ENCODE peak calls at places on chromosome 7, in four cellular contexts. One of them, this sample, is unnamed.

GRCh38 chr7:121505021-121505420 is 108.9 kb upstream of the FAM3C start:
- DNase-seq in IMR-90: peak
- DNase-seq in A549: no peak
- DNase-seq in CD8-positive, alpha-beta memory T cell: no peak
- DNase-seq in this sample: no peak

GRCh38 chr7:151062399-151063211 is 3.2 kb downstream of the SLC4A2 start:
- DNase-seq in IMR-90: peak
- DNase-seq in A549: peak
- DNase-seq in CD8-positive, alpha-beta memory T cell: no peak
- DNase-seq in this sample: no peak

GRCh38 chr7:117493460-117493859 is 13.6 kb downstream of the CFTR start:
- DNase-seq in IMR-90: no peak
- DNase-seq in A549: no peak
- DNase-seq in CD8-positive, alpha-beta memory T cell: no peak
- DNase-seq in this sample: no peak

GRCh38 chr7:30327813-30328212 is 43.4 kb downstream of the ZNRF2 start:
- DNase-seq in IMR-90: peak
- DNase-seq in A549: no peak
- DNase-seq in CD8-positive, alpha-beta memory T cell: no peak
- DNase-seq in this sample: no peak

GRCh38 chr7:99953649-99954048 is 22.2 kb downstream of the AZGP1 start:
- DNase-seq in IMR-90: peak
- DNase-seq in A549: no peak
- DNase-seq in CD8-positive, alpha-beta memory T cell: no peak
- DNase-seq in this sample: no peak

GRCh38 chr7:4162845-4163564 is 519.1 kb upstream of the FOXK1 start:
- DNase-seq in IMR-90: no peak
- DNase-seq in A549: no peak
- DNase-seq in CD8-positive, alpha-beta memory T cell: no peak
- DNase-seq in this sample: no peak

GRCh38 chr7:114085592-114086490 is 167.0 kb upstream of the PPP1R3A start:
- DNase-seq in IMR-90: peak
- DNase-seq in A549: peak
- DNase-seq in CD8-positive, alpha-beta memory T cell: peak
- DNase-seq in this sample: no peak

GRCh38 chr7:130356760-130357611 is 12.4 kb downstream of the CPA5 start:
- DNase-seq in IMR-90: peak
- DNase-seq in A549: peak
- DNase-seq in CD8-positive, alpha-beta memory T cell: no peak
- DNase-seq in this sample: peak

GRCh38 chr7:136514776-136515175 is 353.7 kb upstream of the CHRM2 start:
- DNase-seq in IMR-90: no peak
- DNase-seq in A549: no peak
- DNase-seq in CD8-positive, alpha-beta memory T cell: no peak
- DNase-seq in this sample: no peak

GRCh38 chr7:116697761-116698160 is 25.8 kb downstream of the MET start:
- DNase-seq in IMR-90: no peak
- DNase-seq in A549: no peak
- DNase-seq in CD8-positive, alpha-beta memory T cell: no peak
- DNase-seq in this sample: no peak

GRCh38 chr7:130896898-130897514 is 163.0 kb upstream of the KLF14 start:
- DNase-seq in IMR-90: peak
- DNase-seq in A549: peak
- DNase-seq in CD8-positive, alpha-beta memory T cell: peak
- DNase-seq in this sample: peak

GRCh38 chr7:149028346-149029109 is at the start of gene PDIA4:
- DNase-seq in IMR-90: peak
- DNase-seq in A549: peak
- DNase-seq in CD8-positive, alpha-beta memory T cell: peak
- DNase-seq in this sample: peak

GRCh38 chr7:149027560-149028345 is 552 bp downstream of the PDIA4 start:
- DNase-seq in IMR-90: peak
- DNase-seq in A549: peak
- DNase-seq in CD8-positive, alpha-beta memory T cell: no peak
- DNase-seq in this sample: no peak

GRCh38 chr7:149022961-149023360 is 5.3 kb downstream of the PDIA4 start:
- DNase-seq in IMR-90: no peak
- DNase-seq in A549: no peak
- DNase-seq in CD8-positive, alpha-beta memory T cell: no peak
- DNase-seq in this sample: no peak

GRCh38 chr7:149023662-149024061 is 4.6 kb downstream of the PDIA4 start:
- DNase-seq in IMR-90: no peak
- DNase-seq in A549: no peak
- DNase-seq in CD8-positive, alpha-beta memory T cell: no peak
- DNase-seq in this sample: no peak

GRCh38 chr7:149027055-149027454 is 1.2 kb downstream of the PDIA4 start:
- DNase-seq in IMR-90: no peak
- DNase-seq in A549: no peak
- DNase-seq in CD8-positive, alpha-beta memory T cell: no peak
- DNase-seq in this sample: no peak
- H3K27ac ChIP-seq in IMR-90: no peak
- H3K27ac ChIP-seq in A549: peak
- H3K27ac ChIP-seq in CD8-positive, alpha-beta memory T cell: peak
- H3K27ac ChIP-seq in this sample: no peak

GRCh38 chr7:141551080-141551772 is at the start of gene AGK:
- DNase-seq in IMR-90: peak
- DNase-seq in A549: peak
- DNase-seq in CD8-positive, alpha-beta memory T cell: peak
- DNase-seq in this sample: peak
- H3K27ac ChIP-seq in IMR-90: peak
- H3K27ac ChIP-seq in A549: peak
- H3K27ac ChIP-seq in CD8-positive, alpha-beta memory T cell: peak
- H3K27ac ChIP-seq in this sample: peak

GRCh38 chr7:84125654-84126053 is 68.9 kb downstream of the SEMA3A start:
- DNase-seq in IMR-90: no peak
- DNase-seq in A549: no peak
- DNase-seq in CD8-positive, alpha-beta memory T cell: no peak
- DNase-seq in this sample: no peak
- H3K27ac ChIP-seq in IMR-90: no peak
- H3K27ac ChIP-seq in A549: no peak
- H3K27ac ChIP-seq in CD8-positive, alpha-beta memory T cell: no peak
- H3K27ac ChIP-seq in this sample: no peak

GRCh38 chr7:101386177-101386557 is 23.5 kb downstream of the COL26A1 start:
- DNase-seq in IMR-90: no peak
- DNase-seq in A549: no peak
- DNase-seq in CD8-positive, alpha-beta memory T cell: no peak
- DNase-seq in this sample: no peak
- H3K27ac ChIP-seq in IMR-90: no peak
- H3K27ac ChIP-seq in A549: no peak
- H3K27ac ChIP-seq in CD8-positive, alpha-beta memory T cell: no peak
- H3K27ac ChIP-seq in this sample: no peak

GRCh38 chr7:33781796-33782195 is 123.5 kb upstream of the BMPER start:
- DNase-seq in IMR-90: no peak
- DNase-seq in A549: no peak
- DNase-seq in CD8-positive, alpha-beta memory T cell: no peak
- DNase-seq in this sample: no peak
- H3K27ac ChIP-seq in IMR-90: no peak
- H3K27ac ChIP-seq in A549: no peak
- H3K27ac ChIP-seq in CD8-positive, alpha-beta memory T cell: no peak
- H3K27ac ChIP-seq in this sample: no peak

DNA sequence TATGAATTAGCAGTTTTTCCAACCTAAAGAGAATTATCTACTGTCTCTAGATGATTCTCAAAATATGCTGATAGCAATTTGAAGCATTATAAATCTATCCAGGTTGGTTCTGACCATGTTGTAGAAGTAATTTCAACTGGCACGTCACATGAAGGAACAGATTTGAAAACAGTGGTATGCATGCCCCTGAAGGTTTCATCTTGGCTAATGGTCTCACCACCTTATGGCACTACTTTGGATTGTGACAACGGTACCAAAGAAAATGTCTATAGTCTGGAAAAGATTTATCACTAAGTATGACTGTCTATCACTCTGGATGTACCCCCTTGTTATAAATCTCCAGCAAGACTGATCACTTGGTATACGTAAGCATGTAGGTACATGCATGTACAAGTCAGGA is 723.1 kb upstream of the GALNT17 start:
- DNase-seq in IMR-90: no peak
- DNase-seq in A549: no peak
- DNase-seq in CD8-positive, alpha-beta memory T cell: no peak
- DNase-seq in this sample: no peak
- H3K27ac ChIP-seq in IMR-90: no peak
- H3K27ac ChIP-seq in A549: no peak
- H3K27ac ChIP-seq in CD8-positive, alpha-beta memory T cell: no peak
- H3K27ac ChIP-seq in this sample: no peak

GRCh38 chr7:28135760-28136159 is 44.8 kb downstream of the JAZF1 start:
- DNase-seq in IMR-90: no peak
- DNase-seq in A549: no peak
- DNase-seq in CD8-positive, alpha-beta memory T cell: no peak
- DNase-seq in this sample: no peak
- H3K27ac ChIP-seq in IMR-90: no peak
- H3K27ac ChIP-seq in A549: no peak
- H3K27ac ChIP-seq in CD8-positive, alpha-beta memory T cell: no peak
- H3K27ac ChIP-seq in this sample: no peak

DNA sequence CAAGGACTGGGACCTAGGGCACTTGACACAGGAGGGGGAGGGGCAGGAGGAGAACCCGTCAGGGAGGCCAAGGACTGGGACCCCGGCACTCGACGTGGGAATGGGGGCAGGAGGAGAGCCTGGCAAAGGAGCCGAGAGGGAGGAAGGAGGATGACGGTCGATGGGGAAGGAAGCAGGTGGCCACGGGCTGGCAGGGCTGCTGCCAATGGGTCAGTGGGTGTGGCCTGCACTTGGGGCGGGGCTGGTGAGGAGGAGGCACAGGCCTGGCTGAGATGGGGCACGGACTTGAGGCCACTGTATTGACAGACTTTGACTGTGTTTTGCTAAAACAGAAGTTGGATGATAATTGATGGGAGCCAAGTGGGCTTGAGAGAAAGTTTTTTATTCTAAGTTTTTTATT is 68.9 kb downstream of the RBM33 start:
- DNase-seq in IMR-90: no peak
- DNase-seq in A549: no peak
- DNase-seq in CD8-positive, alpha-beta memory T cell: no peak
- DNase-seq in this sample: no peak
- H3K27ac ChIP-seq in IMR-90: no peak
- H3K27ac ChIP-seq in A549: no peak
- H3K27ac ChIP-seq in CD8-positive, alpha-beta memory T cell: no peak
- H3K27ac ChIP-seq in this sample: no peak

DNA sequence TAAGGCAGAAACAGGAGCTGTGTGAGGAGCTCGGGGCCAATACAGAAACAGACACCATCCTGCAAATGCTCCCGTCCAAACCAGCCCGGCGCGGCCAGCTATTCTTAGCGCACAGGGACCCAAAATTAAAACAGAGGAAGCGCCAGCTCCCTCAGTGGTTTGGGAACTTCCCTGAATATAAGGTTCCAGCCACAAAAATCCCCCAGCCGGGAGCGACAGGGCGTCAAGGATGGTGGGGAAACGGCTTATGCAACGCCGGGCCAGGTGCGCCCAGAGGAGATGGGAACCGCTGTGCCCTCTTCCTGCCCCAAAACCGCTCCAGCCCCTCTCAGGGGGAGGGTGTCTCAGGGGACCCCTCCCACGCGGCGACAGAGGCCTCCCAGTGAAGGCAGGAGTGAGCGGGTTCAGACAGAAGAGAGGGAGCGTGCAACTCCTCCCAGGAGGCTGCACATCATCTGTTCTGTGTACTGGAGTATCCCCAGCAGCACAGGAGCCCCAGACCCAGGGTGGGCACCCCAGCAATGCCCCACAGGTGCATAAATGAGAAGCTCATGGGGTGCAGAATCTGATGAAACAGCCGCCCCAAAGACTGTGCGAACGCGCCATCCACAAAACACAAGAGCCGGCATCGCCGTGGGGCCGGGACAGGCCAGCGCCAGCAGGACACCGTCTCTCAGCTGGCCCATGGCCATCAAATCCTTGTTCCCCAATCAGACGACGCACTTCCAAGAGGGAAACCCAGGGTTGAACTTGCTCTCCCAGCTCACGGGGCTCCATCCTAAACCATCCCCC is 73.9 kb upstream of the PDGFA start:
- DNase-seq in IMR-90: no peak
- DNase-seq in A549: no peak
- DNase-seq in CD8-positive, alpha-beta memory T cell: no peak
- DNase-seq in this sample: no peak
- H3K27ac ChIP-seq in IMR-90: no peak
- H3K27ac ChIP-seq in A549: no peak
- H3K27ac ChIP-seq in CD8-positive, alpha-beta memory T cell: no peak
- H3K27ac ChIP-seq in this sample: no peak

GRCh38 chr7:1096156-1097119 is 8.5 kb downstream of the GPER1 start:
- DNase-seq in IMR-90: no peak
- DNase-seq in A549: no peak
- DNase-seq in CD8-positive, alpha-beta memory T cell: no peak
- DNase-seq in this sample: peak
- H3K27ac ChIP-seq in IMR-90: no peak
- H3K27ac ChIP-seq in A549: no peak
- H3K27ac ChIP-seq in CD8-positive, alpha-beta memory T cell: no peak
- H3K27ac ChIP-seq in this sample: peak

This sample was measured in caudate nucleus.